ENCODE peak calls at places on chromosomes 3 and 15, in five cellular contexts. L, K, O, R and E are unnamed samples.

GRCh38 chr15:78129098-78130011 is 1.9 kb downstream of the CIB2 start:
- DNase-seq in L (no peak), O (no peak), K (no peak), R (no peak), E (no peak)

GRCh38 chr3:126859415-126860246 is 123.3 kb upstream of the PLXNA1 start:
- DNase-seq in L (no peak), K (no peak), O (no peak), R (no peak), E (peak; percentile 17)

GRCh38 chr3:113912551-113913246 is 35.1 kb upstream of the ZDHHC23 start:
- DNase-seq in L (peak; percentile 78), O (peak; percentile 35), K (peak; percentile 69), R (peak; percentile 14), E (no peak)

GRCh38 chr3:160027541-160028195 is 39.0 kb downstream of the IL12A start:
- DNase-seq in L (peak; percentile 23), R (no peak), O (peak; percentile 55), K (no peak), E (no peak)

GRCh38 chr15:76366714-76367113 is 30.1 kb downstream of the ISL2 start:
- DNase-seq in K (no peak), O (no peak), L (no peak), R (no peak), E (no peak)

GRCh38 chr3:172370434-172370833 is 77.8 kb downstream of the GHSR start:
- DNase-seq in L (no peak), R (no peak), K (no peak), O (no peak), E (no peak)

GRCh38 chr15:59892995-59893394 is 111.1 kb upstream of the FOXB1 start:
- DNase-seq in K (no peak), R (no peak), L (no peak), O (no peak), E (no peak)

GRCh38 chr3:39533226-39533625 is 65.7 kb downstream of the MOBP start:
- DNase-seq in K (no peak), L (no peak), O (no peak), R (no peak), E (no peak)

GRCh38 chr15:77533986-77534385 is 98.7 kb downstream of the LINGO1 start:
- DNase-seq in R (no peak), O (no peak), L (no peak), K (no peak), E (no peak)

GRCh38 chr3:101850327-101851048 is 1.2 kb downstream of the NFKBIZ start:
- DNase-seq in K (no peak), O (peak; percentile 65), R (no peak), L (no peak), E (no peak)

GRCh38 chr3:152255290-152255689 is 13.4 kb upstream of the MBNL1 start:
- DNase-seq in L (no peak), R (no peak), O (no peak), K (no peak), E (no peak)

GRCh38 chr3:70556056-70556455 is 243.6 kb upstream of the MDFIC2 start:
- DNase-seq in L (no peak), K (no peak), R (no peak), O (no peak), E (no peak)

GRCh38 chr3:165206454-165207266 is 10.5 kb upstream of the SLITRK3 start:
- DNase-seq in L (peak; percentile 80), K (peak; percentile 64), R (no peak), O (no peak), E (peak; percentile 66)

GRCh38 chr15:87528873-87529272 is 727.7 kb downstream of the NTRK3 start:
- DNase-seq in K (no peak), L (no peak), O (no peak), R (no peak), E (no peak)

GRCh38 chr15:91723959-91724358 is 129.5 kb upstream of the SLCO3A1 start:
- DNase-seq in K (no peak), R (no peak), O (no peak), L (no peak), E (no peak)

GRCh38 chr15:46080018-46080417 is 445.2 kb downstream of the SQOR start:
- DNase-seq in R (no peak), L (no peak), O (no peak), K (no peak), E (no peak)

GRCh38 chr3:192188218-192188835 is 539.0 kb downstream of the FGF12 start:
- DNase-seq in O (no peak), R (peak; percentile 47), K (peak; percentile 33), L (peak; percentile 51), E (peak; percentile 49)

DNA sequence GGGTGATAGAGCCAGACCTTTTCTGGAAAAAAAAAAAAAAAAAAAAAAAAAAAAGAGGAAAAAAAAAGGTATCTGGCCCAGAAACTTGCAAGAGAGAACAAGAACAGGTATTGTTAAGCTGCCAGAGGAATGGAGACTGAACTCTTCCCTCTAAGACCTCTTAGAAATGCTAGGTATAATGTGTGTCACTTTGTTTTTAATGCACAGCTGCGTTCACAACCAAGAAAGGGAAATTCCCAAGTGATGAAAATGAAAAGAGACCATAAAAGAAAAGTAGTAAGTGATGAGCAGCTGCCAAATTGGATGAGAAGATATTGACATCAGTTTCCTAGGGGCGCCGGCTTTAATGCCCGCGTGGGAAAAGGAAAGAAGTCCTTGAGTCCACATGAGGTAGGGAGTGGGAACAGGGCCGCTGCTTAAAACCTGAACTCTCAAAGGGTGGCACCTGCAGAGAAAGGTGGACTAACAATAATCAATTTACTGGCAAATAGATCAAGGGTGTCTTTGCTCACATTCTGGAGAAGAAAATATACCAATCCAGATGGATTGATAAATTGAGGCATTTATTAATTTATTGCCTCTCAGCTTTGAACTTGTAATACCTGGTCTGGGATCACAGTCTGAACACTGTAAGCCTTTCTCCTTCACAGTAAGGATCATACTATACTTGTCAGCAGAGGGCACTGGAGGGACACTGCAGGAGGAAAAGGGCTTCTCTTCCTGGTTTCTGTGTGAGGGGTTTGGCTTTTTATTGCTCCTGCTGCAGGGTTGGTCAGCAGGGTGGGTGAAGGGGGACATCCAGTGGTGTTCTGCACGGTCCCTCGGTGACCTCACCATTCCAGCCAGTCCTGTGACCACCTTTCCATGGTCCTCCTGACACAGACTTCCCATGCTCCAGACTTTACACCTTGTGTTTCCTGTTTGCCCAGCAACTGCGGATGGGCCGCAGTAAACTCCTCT is 131.6 kb downstream of the AQP9 start:
- DNase-seq in L (peak; percentile 71), R (peak; percentile 28), O (peak; percentile 17), K (peak; percentile 71), E (no peak)
- TF ChIP-seq KDM1A in L (no peak), R (no peak), O (no peak), K (no peak), E (no peak)

GRCh38 chr3:195447205-195447604 is 4.4 kb upstream of the ACAP2 start:
- DNase-seq in K (no peak), O (no peak), L (no peak), R (no peak), E (no peak)

GRCh38 chr3:195448205-195448875 is 5.5 kb upstream of the ACAP2 start:
- DNase-seq in R (no peak), K (no peak), L (no peak), O (no peak), E (no peak)

GRCh38 chr3:195443391-195443989 is 670 bp upstream of the ACAP2 start:
- DNase-seq in K (no peak), L (no peak), R (no peak), O (no peak), E (no peak)

GRCh38 chr3:195445885-195446284 is 3.1 kb upstream of the ACAP2 start:
- DNase-seq in L (no peak), K (no peak), R (no peak), O (no peak), E (no peak)

GRCh38 chr3:195446359-195446758 is 3.5 kb upstream of the ACAP2 start:
- DNase-seq in L (no peak), O (no peak), K (no peak), R (no peak), E (no peak)
- TF ChIP-seq CTCF in L (no peak), O (no peak), K (no peak), R (no peak), E (no peak)

GRCh38 chr3:23611737-23612295 is 193.9 kb upstream of the UBE2E1 start:
- DNase-seq in O (no peak), K (no peak), L (no peak), R (no peak), E (no peak)

GRCh38 chr3:23607184-23607847 is 198.4 kb upstream of the UBE2E1 start:
- DNase-seq in K (no peak), O (no peak), L (no peak), R (no peak), E (no peak)

GRCh38 chr3:23615068-23615467 is 190.7 kb upstream of the UBE2E1 start:
- DNase-seq in R (no peak), K (no peak), O (no peak), L (peak; percentile 11), E (peak; percentile 39)

GRCh38 chr3:23608650-23609049 is 197.1 kb upstream of the UBE2E1 start:
- DNase-seq in L (no peak), O (no peak), K (no peak), R (no peak), E (no peak)

GRCh38 chr3:23612296-23612891 is 193.4 kb upstream of the UBE2E1 start:
- DNase-seq in R (no peak), K (no peak), O (no peak), L (peak; percentile 44), E (peak; percentile 37)
- H3K4me2 ChIP-seq in R (no peak overlapping the region), K (no peak overlapping the region), O (no peak overlapping the region), L (peak overlapping the region; percentile 39), E (no peak overlapping the region)

GRCh38 chr15:84572231-84572630 is 28.6 kb upstream of the ZSCAN2 start:
- DNase-seq in O (no peak), R (no peak), L (no peak), K (no peak), E (no peak)

GRCh38 chr15:84575493-84575892 is 25.3 kb upstream of the ZSCAN2 start:
- DNase-seq in K (no peak), R (no peak), O (no peak), L (no peak), E (no peak)

DNA sequence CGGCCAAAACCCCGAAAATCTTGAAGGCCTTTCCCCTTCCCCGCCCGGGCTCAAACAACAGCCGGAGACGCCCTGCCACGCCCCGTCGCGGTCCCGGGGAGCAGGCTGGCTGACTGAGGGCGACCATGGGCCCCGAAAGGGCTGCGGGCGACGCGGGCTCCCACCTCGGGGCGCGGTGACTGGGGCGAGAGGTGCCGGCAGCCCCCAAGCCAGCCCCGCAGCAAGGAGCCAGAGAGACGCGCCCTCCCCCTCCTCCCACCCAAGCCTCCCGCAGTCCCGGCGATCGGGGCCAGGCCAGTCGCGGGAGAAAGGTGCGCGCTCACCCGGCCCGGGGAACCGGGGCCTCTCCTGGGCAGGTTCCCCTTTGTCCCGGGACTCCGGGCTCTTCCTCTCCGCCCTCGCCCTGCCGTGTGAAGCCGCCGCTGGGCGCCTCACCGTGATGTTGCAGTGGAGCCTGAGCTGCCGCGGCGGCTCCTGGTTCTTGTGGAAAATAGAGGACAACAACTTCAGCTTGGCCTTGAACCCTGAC is 30.6 kb upstream of the ZSCAN2 start:
- DNase-seq in K (no peak), R (peak; percentile 64), O (no peak), L (peak; percentile 48), E (no peak)
- TF ChIP-seq KDM1A in K (no peak), R (no peak), O (no peak), L (no peak), E (no peak)

GRCh38 chr3:56919137-56919796 is 117.5 kb upstream of the ARHGEF3 start:
- DNase-seq in O (no peak), L (no peak), R (no peak), K (no peak), E (no peak)
- TF ChIP-seq CTCF in O (no peak), L (no peak), R (no peak), K (no peak), E (no peak)